ENCODE peak calls at places on chromosomes 13 and 19, in seven cellular contexts. A is uterus, N is cardiac muscle cell, L is prostate gland, O is neuronal stem cell, C is PC-9, J is heart right ventricle. P is an unnamed sample.

GRCh38 chr13:20272571-20273171 is 40.6 kb upstream of the GJB6 start:
- DNase-seq in A (no peak), N (no peak), L (no peak), O (no peak), C (no peak), J (no peak), P (no peak)

GRCh38 chr19:3575260-3575741 is 2.6 kb downstream of the HMG20B start:
- DNase-seq in A (no peak), N (peak; percentile 44), L (no peak), O (no peak), C (no peak), J (no peak), P (no peak)

GRCh38 chr19:29269641-29270040 is 56.7 kb upstream of the UQCRFS1 start:
- DNase-seq in A (no peak), N (peak; percentile 4), L (no peak), O (no peak), C (no peak), J (no peak), P (no peak)

GRCh38 chr19:20171285-20171684 is 4.3 kb downstream of the ZNF486 start:
- DNase-seq in A (no peak), N (no peak), L (no peak), O (no peak), C (no peak), J (no peak), P (no peak)

GRCh38 chr19:49655570-49656455 is 9.8 kb downstream of the IRF3 start:
- DNase-seq in A (no peak), N (no peak), L (no peak), O (no peak), C (no peak), J (no peak), P (no peak)

GRCh38 chr13:23673354-23673753 is 103.1 kb downstream of the TNFRSF19 start:
- DNase-seq in A (peak; percentile 49), N (no peak), L (no peak), O (no peak), C (no peak), J (peak; percentile 49), P (no peak)

GRCh38 chr19:49335071-49335783 is at the start of gene CD37:
- DNase-seq in A (no peak), N (no peak), L (no peak), O (no peak), C (no peak), J (no peak), P (no peak)

GRCh38 chr19:10289167-10289835 is 451 bp upstream of the ICAM5 start:
- DNase-seq in A (no peak), N (peak; percentile 77), L (no peak), O (no peak), C (peak; percentile 76), J (no peak), P (no peak)

GRCh38 chr19:37413243-37414084 is 42.6 kb downstream of the ZNF527 start:
- DNase-seq in A (no peak), N (no peak), L (no peak), O (no peak), C (no peak), J (no peak), P (no peak)

GRCh38 chr13:29384466-29384865 is 211.0 kb downstream of the SLC7A1 start:
- DNase-seq in A (no peak), N (peak; percentile 87), L (no peak), O (no peak), C (no peak), J (peak; percentile 17), P (no peak)

GRCh38 chr19:40549007-40549708 is 27.5 kb upstream of the SHKBP1 start:
- DNase-seq in A (peak; percentile 52), N (peak; percentile 91), L (peak; percentile 42), O (peak; percentile 81), C (no peak), J (peak; percentile 37), P (peak; percentile 65)

GRCh38 chr13:34816543-34816942 is 125.5 kb upstream of the NBEA start:
- DNase-seq in A (peak; percentile 28), N (no peak), L (no peak), O (no peak), C (no peak), J (no peak), P (no peak)

DNA sequence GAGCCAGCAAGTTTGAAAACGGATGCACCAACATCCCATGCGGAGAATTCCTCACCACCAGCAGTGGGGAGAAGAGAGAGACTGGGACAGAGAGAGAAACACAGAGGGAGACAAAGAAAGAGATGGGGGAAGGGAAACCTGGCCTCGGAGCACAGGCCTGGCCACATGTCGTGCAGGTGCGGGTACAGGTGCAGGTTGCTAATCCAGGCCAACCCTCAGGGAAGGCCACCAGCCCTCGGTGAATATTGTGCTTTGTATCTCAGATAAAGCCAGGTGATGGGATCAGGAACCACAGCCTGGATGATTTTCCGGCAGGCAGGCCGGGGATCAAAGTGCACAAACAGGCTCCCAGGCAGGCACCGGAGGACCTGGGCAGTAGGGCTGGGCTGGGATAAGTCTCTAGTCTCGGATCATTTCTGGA is 3.8 kb downstream of the GAS6 start:
- DNase-seq in A (no peak), N (no peak), L (no peak), O (no peak), C (no peak), J (peak; percentile 2), P (peak; percentile 3)
- H3K27ac ChIP-seq in A (peak overlapping the region; percentile 87), N (peak overlapping the region; percentile 63), L (no peak overlapping the region), O (peak overlapping the region; percentile 76), C (no peak overlapping the region), J (peak overlapping the region; percentile 45), P (no peak overlapping the region)

DNA sequence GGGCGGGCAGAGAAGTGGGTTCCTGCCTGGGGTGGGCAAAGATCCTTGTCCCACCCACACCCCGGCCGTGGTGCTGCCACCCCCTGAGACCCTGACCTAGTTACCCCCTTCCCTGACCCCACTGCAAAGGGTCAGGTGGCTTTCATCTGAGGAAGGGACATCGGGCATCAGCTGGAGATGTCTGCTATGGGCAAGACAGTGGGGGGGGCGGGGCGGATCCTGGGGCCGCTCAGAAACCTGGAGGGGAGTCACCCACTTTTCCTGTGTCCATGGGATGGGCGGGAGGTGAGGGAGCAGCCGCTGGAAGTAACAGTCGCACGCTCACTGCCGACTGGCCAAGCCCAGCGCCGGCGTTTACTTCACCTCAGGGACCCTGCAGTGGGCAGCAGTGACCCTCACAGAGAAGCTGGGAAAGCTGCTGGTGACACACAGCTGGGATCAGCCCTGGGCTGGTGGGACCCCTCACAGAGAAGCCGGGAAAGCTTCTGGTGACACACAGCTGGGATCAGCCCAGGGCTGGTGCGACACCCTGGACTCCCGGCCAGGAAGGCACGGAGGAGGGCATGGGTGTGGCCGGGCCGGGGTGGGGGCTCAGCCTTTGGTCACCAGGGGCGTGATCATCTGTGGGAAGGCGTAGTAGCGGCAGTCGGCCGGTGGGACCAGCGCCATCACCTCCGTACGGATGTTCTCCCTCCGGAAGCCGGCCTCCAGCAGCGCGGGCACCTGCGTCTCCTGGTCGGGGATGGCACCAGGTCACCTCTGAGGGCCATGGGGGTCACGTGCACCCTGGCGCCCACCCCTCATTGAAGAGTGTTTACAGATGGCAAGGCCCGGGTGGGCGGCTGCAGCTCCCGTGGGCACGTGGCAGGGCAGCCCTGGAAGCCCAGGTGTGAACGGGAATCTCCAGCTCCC is 4.3 kb downstream of the GAMT start:
- DNase-seq in A (no peak), N (no peak), L (no peak), O (no peak), C (no peak), J (no peak), P (no peak)
- H3K27ac ChIP-seq in A (no peak overlapping the region), N (no peak overlapping the region), L (no peak overlapping the region), O (no peak overlapping the region), C (no peak overlapping the region), J (no peak overlapping the region), P (peak overlapping the region; percentile 94)

GRCh38 chr19:11767633-11768133 is 883 bp downstream of the ZNF441 start:
- DNase-seq in A (peak; percentile 24), N (peak; percentile 50), L (peak; percentile 11), O (no peak), C (no peak), J (peak; percentile 13), P (no peak)
- H3K27ac ChIP-seq in A (peak overlapping the region; percentile 81), N (peak overlapping the region; percentile 82), L (peak overlapping the region; percentile 96), O (no peak overlapping the region), C (no peak overlapping the region), J (peak overlapping the region; percentile 96), P (no peak overlapping the region)

DNA sequence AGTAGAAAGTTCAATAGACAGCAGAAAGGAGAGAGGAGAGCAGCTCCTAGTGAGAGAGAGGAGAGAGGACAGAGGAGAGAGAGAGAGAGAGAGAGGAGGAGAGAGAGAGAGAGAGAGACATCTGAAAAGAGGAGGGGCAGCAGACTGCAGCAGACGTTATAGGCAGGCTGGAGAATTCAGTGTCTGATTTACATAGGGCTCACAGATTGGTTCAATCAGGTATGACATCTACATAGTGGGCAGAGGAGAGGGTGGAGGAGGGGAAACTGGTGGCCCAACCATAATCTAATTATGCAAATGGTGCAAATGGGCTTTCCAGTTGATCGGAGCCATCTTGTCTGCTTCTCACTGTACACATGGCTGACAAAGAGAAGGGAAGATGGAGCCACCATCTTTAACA is 221.3 kb upstream of the TRPC4 start:
- DNase-seq in A (no peak), N (no peak), L (no peak), O (no peak), C (no peak), J (no peak), P (no peak)
- H3K27ac ChIP-seq in A (no peak overlapping the region), N (no peak overlapping the region), L (no peak overlapping the region), O (no peak overlapping the region), C (no peak overlapping the region), J (no peak overlapping the region), P (no peak overlapping the region)

GRCh38 chr13:108947551-108948030 is 318.2 kb downstream of the MYO16 start:
- DNase-seq in A (peak; percentile 77), N (no peak), L (no peak), O (no peak), C (no peak), J (no peak), P (no peak)

GRCh38 chr13:108948269-108948671 is 318.9 kb downstream of the MYO16 start:
- DNase-seq in A (no peak), N (no peak), L (peak; percentile 57), O (no peak), C (peak; percentile 41), J (no peak), P (no peak)

GRCh38 chr13:108943842-108944241 is 314.4 kb downstream of the MYO16 start:
- DNase-seq in A (no peak), N (no peak), L (no peak), O (no peak), C (no peak), J (no peak), P (no peak)

GRCh38 chr13:108950333-108951010 is 321.1 kb downstream of the MYO16 start:
- DNase-seq in A (no peak), N (no peak), L (no peak), O (no peak), C (peak; percentile 43), J (no peak), P (no peak)

DNA sequence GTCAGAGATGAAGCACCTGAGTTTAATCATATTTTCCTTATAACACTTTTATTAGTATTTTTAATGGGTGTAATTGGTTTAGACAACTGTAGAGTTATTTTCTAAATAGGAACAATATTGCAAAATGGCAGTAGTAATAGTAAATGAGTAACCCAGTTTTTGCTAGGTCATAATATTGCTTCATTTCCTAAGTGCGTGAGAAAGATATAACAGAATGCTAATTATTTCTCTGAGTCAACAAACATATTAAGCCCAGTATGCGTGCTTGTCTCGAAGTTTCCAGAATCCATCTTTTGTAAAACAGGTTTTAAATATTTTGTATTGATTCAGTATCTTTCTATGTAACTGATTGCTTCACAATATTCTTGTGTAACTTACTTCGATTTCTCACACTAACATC is 315.3 kb downstream of the MYO16 start:
- DNase-seq in A (no peak), N (no peak), L (no peak), O (no peak), C (peak; percentile 49), J (no peak), P (no peak)
- H3K27ac ChIP-seq in A (no peak overlapping the region), N (no peak overlapping the region), L (no peak overlapping the region), O (no peak overlapping the region), C (no peak overlapping the region), J (no peak overlapping the region), P (no peak overlapping the region)

P was measured in dorsolateral prefrontal cortex.